ENCODE peak calls at places on chromosomes 7 and 10, in seven cellular contexts. G is K562, U is Calu3, F is A549, X is nephron progenitor cell, V is heart right ventricle, Q is colonic mucosa. A is an unnamed sample.

GRCh38 chr10:97601268-97602215 is 12.0 kb downstream of the C10orf62 start:
- DNase-seq in X (no peak), G (no peak), F (no peak), Q (no peak), V (peak; percentile 29), U (no peak), A (no peak)

GRCh38 chr7:105319578-105319977 is 69.1 kb downstream of the SRPK2 start:
- DNase-seq in G (no peak), Q (no peak), X (no peak), F (no peak), U (no peak), V (no peak), A (no peak)

GRCh38 chr10:29276251-29276850 is 12.5 kb upstream of the LYZL1 start:
- DNase-seq in X (no peak), G (no peak), U (no peak), Q (no peak), V (no peak), F (peak; percentile 8), A (no peak)

GRCh38 chr7:122010116-122010515 is 133.9 kb downstream of the AASS start:
- DNase-seq in F (no peak), V (no peak), U (no peak), Q (no peak), X (no peak), G (no peak), A (no peak)

GRCh38 chr10:7409045-7409731 is 1.6 kb downstream of the SFMBT2 start:
- DNase-seq in Q (peak; percentile 29), X (peak; percentile 45), G (peak; percentile 71), F (peak; percentile 61), V (peak; percentile 12), U (no peak), A (no peak)

GRCh38 chr7:139044813-139045794 is 9.3 kb upstream of the ZC3HAV1L start:
- DNase-seq in U (no peak), F (no peak), Q (no peak), X (no peak), V (no peak), G (peak; percentile 38), A (no peak)

GRCh38 chr7:22147113-22147512 is 201.4 kb upstream of the CDCA7L start:
- DNase-seq in U (no peak), G (no peak), F (no peak), X (no peak), V (no peak), Q (no peak), A (no peak)

GRCh38 chr7:80879849-80880248 is 39.0 kb downstream of the SEMA3C start:
- DNase-seq in V (peak; percentile 32), Q (no peak), G (no peak), X (no peak), F (no peak), U (no peak), A (no peak)

GRCh38 chr7:10476642-10477041 is 497.0 kb upstream of the PHF14 start:
- DNase-seq in X (no peak), V (no peak), G (no peak), U (no peak), F (no peak), Q (no peak), A (no peak)

GRCh38 chr7:65951837-65952578 is 30.0 kb downstream of the GUSB start:
- DNase-seq in V (no peak), X (no peak), F (peak; percentile 45), U (no peak), G (no peak), Q (peak; percentile 12), A (no peak)

GRCh38 chr7:86598721-86599120 is 45.0 kb upstream of the GRM3 start:
- DNase-seq in G (no peak), V (no peak), X (no peak), F (no peak), Q (no peak), U (no peak), A (no peak)

GRCh38 chr7:8710124-8710523 is 276.7 kb downstream of the NXPH1 start:
- DNase-seq in U (no peak), Q (no peak), X (no peak), G (no peak), F (no peak), V (no peak), A (no peak)

GRCh38 chr10:110285501-110285900 is 19.2 kb downstream of the SMNDC1 start:
- DNase-seq in U (no peak), Q (no peak), F (no peak), V (no peak), G (no peak), X (no peak), A (no peak)

GRCh38 chr7:91089382-91089963 is 174.8 kb upstream of the FZD1 start:
- DNase-seq in G (peak; percentile 54), U (peak; percentile 15), F (peak; percentile 24), V (no peak), X (no peak), Q (no peak), A (no peak)

GRCh38 chr10:74067373-74068370 is 69.8 kb downstream of the VCL start:
- DNase-seq in U (no peak), X (no peak), V (no peak), Q (no peak), G (peak; percentile 65), F (no peak), A (no peak)

GRCh38 chr10:95363303-95363912 is 72.6 kb upstream of the PDLIM1 start:
- DNase-seq in G (peak; percentile 74), V (peak; percentile 60), U (peak; percentile 45), F (peak; percentile 70), X (peak; percentile 58), Q (peak; percentile 70), A (peak; percentile 37)

GRCh38 chr10:103820101-103821062 is 35.0 kb downstream of the SH3PXD2A start:
- DNase-seq in F (no peak), V (peak; percentile 87), U (no peak), G (no peak), X (no peak), Q (no peak), A (no peak)

GRCh38 chr7:139294951-139295555 is 46.1 kb upstream of the FMC1 start:
- DNase-seq in F (no peak), Q (no peak), U (no peak), X (no peak), G (no peak), V (no peak), A (no peak)

GRCh38 chr7:27549621-27550020 is 113.1 kb downstream of the HIBADH start:
- DNase-seq in V (no peak), U (no peak), G (no peak), X (no peak), Q (no peak), F (no peak), A (no peak)

GRCh38 chr10:69232252-69232651 is 12.1 kb downstream of the HKDC1 start:
- DNase-seq in V (no peak), G (no peak), F (peak; percentile 86), X (no peak), U (peak; percentile 45), Q (no peak), A (no peak)

GRCh38 chr7:29639386-29639785 is 75.8 kb downstream of the PRR15 start:
- DNase-seq in X (no peak), V (no peak), F (no peak), G (no peak), Q (no peak), U (no peak), A (no peak)

GRCh38 chr7:143492799-143493568 is 15.3 kb downstream of the TAS2R41 start:
- DNase-seq in X (no peak), V (no peak), G (no peak), U (no peak), Q (no peak), F (no peak), A (no peak)

GRCh38 chr7:19117870-19118608 is 603 bp upstream of the TWIST1 start:
- DNase-seq in V (no peak), U (no peak), F (no peak), Q (no peak), G (no peak), X (peak; percentile 41), A (no peak)

GRCh38 chr7:50613473-50613872 is 48.3 kb upstream of the DDC start:
- DNase-seq in V (no peak), X (no peak), Q (no peak), U (no peak), F (no peak), G (no peak), A (no peak)

GRCh38 chr7:50612704-50613103 is 47.5 kb upstream of the DDC start:
- DNase-seq in X (no peak), F (no peak), Q (no peak), G (no peak), V (no peak), U (no peak), A (no peak)

GRCh38 chr7:50618281-50618680 is 53.1 kb upstream of the DDC start:
- DNase-seq in G (no peak), U (no peak), F (no peak), Q (no peak), X (no peak), V (no peak), A (no peak)

GRCh38 chr7:50615519-50615845 is 50.3 kb upstream of the DDC start:
- DNase-seq in X (no peak), G (no peak), Q (no peak), F (no peak), U (no peak), V (no peak), A (no peak)

GRCh38 chr7:50614721-50615518 is 49.7 kb upstream of the DDC start:
- DNase-seq in F (peak; percentile 14), V (no peak), U (no peak), Q (peak; percentile 66), G (no peak), X (no peak), A (no peak)
- TF ChIP-seq CTCF in F (no peak), V (peak; percentile 61), U (peak; percentile 40), Q (peak; percentile 48), G (peak; percentile 29), X (no peak), A (peak; percentile 8)

GRCh38 chr7:130037703-130038102 is 13.5 kb downstream of the ZC3HC1 start:
- DNase-seq in Q (no peak), G (no peak), F (peak; percentile 24), X (no peak), V (no peak), U (no peak), A (no peak)
- TF ChIP-seq CTCF in Q (no peak), G (peak; percentile 57), F (peak; percentile 54), X (no peak), V (peak; percentile 26), U (no peak), A (no peak)

GRCh38 chr7:135558337-135558767 is 635 bp downstream of the NUP205 start:
- DNase-seq in F (peak; percentile 77), V (peak; percentile 41), X (peak; percentile 49), U (peak; percentile 66), Q (peak; percentile 76), G (peak; percentile 94), A (peak; percentile 28)
- TF ChIP-seq CTCF in F (peak; percentile 60), V (peak; percentile 70), X (peak; percentile 29), U (peak; percentile 42), Q (peak; percentile 30), G (peak; percentile 94), A (peak; percentile 57)

DNA sequence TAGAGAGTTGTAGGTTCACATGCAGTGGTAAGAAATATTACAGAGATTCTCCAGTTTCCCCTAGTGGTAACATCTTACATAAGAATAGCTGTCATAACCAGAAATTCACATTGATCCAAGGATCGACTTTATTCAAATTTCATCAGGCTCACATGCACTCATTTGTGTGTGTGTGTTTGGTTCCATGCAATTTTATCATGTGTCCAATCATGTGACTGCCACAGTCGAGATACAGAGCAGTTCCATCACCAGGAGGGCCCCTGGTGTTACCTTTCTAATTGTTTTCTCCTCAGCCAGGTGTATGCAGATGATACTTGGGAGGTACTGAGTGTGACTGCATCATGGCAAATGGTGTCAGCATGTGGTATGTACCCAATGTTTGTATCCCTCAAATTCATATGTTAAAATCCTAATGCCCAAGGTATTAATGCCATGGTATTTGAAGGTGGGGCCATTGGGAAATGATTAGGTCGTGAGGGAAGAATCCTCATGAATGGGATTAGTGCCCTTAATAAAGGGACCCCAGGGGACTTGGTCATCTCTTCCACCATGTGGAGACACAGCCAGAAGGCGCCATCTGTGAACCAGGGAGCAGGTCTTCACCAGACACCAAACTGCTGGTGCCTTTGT is 126.3 kb downstream of the CXCL12 start:
- DNase-seq in V (no peak), Q (no peak), U (no peak), X (no peak), G (no peak), F (no peak), A (no peak)
- TF ChIP-seq CTCF in V (no peak), Q (no peak), U (no peak), X (no peak), G (no peak), F (no peak), A (no peak)

A was measured in D721Med.